ENCODE peak calls at places on chromosome 13, in four cellular contexts. I, P, X and M are unnamed samples.

GRCh38 chr13:97221046-97221445 is 1.1 kb upstream of the MBNL2 start:
- DNase-seq in I (no peak), P (no peak), X (no peak), M (no peak)

GRCh38 chr13:74168263-74168675 is 34.1 kb upstream of the KLF12 start:
- DNase-seq in I (no peak), P (no peak), X (no peak), M (no peak)

GRCh38 chr13:76004411-76004810 is 368.3 kb downstream of the LMO7 start:
- DNase-seq in I (no peak), P (no peak), X (no peak), M (peak; percentile 13)

GRCh38 chr13:43132228-43132627 is 108.8 kb downstream of the DNAJC15 start:
- DNase-seq in I (peak; percentile 94), P (no peak), X (peak; percentile 77), M (peak; percentile 36)

GRCh38 chr13:75368167-75368566 is 113.8 kb downstream of the TBC1D4 start:
- DNase-seq in I (no peak), P (no peak), X (no peak), M (peak; percentile 92)

GRCh38 chr13:30763786-30764440 is 28.6 kb downstream of the ALOX5AP start:
- DNase-seq in I (no peak), P (no peak), X (no peak), M (peak; percentile 39)

GRCh38 chr13:43908156-43909126 is 28.7 kb downstream of the LACC1 start:
- DNase-seq in I (peak; percentile 29), P (no peak), X (no peak), M (peak; percentile 91)

GRCh38 chr13:69910800-69911199 is 196.8 kb upstream of the ATXN8OS start:
- DNase-seq in I (no peak), P (no peak), X (no peak), M (no peak)

GRCh38 chr13:95603887-95604533 is 40.5 kb downstream of the DZIP1 start:
- DNase-seq in I (no peak), P (no peak), X (no peak), M (no peak)

GRCh38 chr13:84651288-84651687 is 769.0 kb upstream of the SLITRK1 start:
- DNase-seq in I (peak; percentile 5), P (no peak), X (no peak), M (peak; percentile 85)

GRCh38 chr13:33634526-33635111 is 183.3 kb upstream of the RFC3 start:
- DNase-seq in I (no peak), P (no peak), X (no peak), M (no peak)

GRCh38 chr13:51621597-51621996 is 37.3 kb downstream of the WDFY2 start:
- DNase-seq in I (no peak), P (no peak), X (no peak), M (no peak)

GRCh38 chr13:79671420-79671819 is 190.5 kb downstream of the NDFIP2 start:
- DNase-seq in I (no peak), P (no peak), X (no peak), M (no peak)

GRCh38 chr13:79549355-79550106 is 68.6 kb downstream of the NDFIP2 start:
- DNase-seq in I (peak; percentile 50), P (no peak), X (no peak), M (peak; percentile 38)

GRCh38 chr13:79686441-79686840 is 205.5 kb downstream of the NDFIP2 start:
- DNase-seq in I (no peak), P (no peak), X (no peak), M (peak; percentile 5)

GRCh38 chr13:74087304-74087703 is 46.9 kb downstream of the KLF12 start:
- DNase-seq in I (no peak), P (no peak), X (no peak), M (no peak)

GRCh38 chr13:44756411-44756810 is 180.3 kb upstream of the TSC22D1 start:
- DNase-seq in I (no peak), P (no peak), X (no peak), M (no peak)

GRCh38 chr13:112350300-112350699 is 25.9 kb upstream of the SPACA7 start:
- DNase-seq in I (no peak), P (no peak), X (no peak), M (no peak)

GRCh38 chr13:67014399-67014798 is 215.7 kb downstream of the PCDH9 start:
- DNase-seq in I (no peak), P (no peak), X (no peak), M (no peak)

GRCh38 chr13:112242777-112243176 is 133.4 kb upstream of the SPACA7 start:
- DNase-seq in I (no peak), P (peak; percentile 14), X (no peak), M (no peak)

GRCh38 chr13:53189162-53189561 is 160.5 kb downstream of the OLFM4 start:
- DNase-seq in I (no peak), P (no peak), X (no peak), M (no peak)

GRCh38 chr13:39313721-39314120 is 275.5 kb downstream of the NHLRC3 start:
- DNase-seq in I (no peak), P (no peak), X (no peak), M (no peak)

GRCh38 chr13:76552373-76552772 is 333.8 kb downstream of the KCTD12 start:
- DNase-seq in I (no peak), P (no peak), X (no peak), M (no peak)

GRCh38 chr13:109715902-109716301 is 70.5 kb downstream of the IRS2 start:
- DNase-seq in I (peak; percentile 69), P (no peak), X (no peak), M (peak; percentile 5)

GRCh38 chr13:42477588-42478190 is 96.3 kb upstream of the TNFSF11 start:
- DNase-seq in I (no peak), P (no peak), X (no peak), M (no peak)

GRCh38 chr13:66312312-66313087 is 917.6 kb downstream of the PCDH9 start:
- DNase-seq in I (no peak), P (no peak), X (no peak), M (peak; percentile 80)

GRCh38 chr13:22451345-22451744 is 729.4 kb upstream of the SGCG start:
- DNase-seq in I (no peak), P (no peak), X (no peak), M (no peak)

GRCh38 chr13:26616126-26616525 is 58.6 kb downstream of the WASF3 start:
- DNase-seq in I (no peak), P (no peak), X (no peak), M (peak; percentile 72)

GRCh38 chr13:31674056-31674455 is 65.3 kb upstream of the RXFP2 start:
- DNase-seq in I (no peak), P (no peak), X (no peak), M (no peak)

GRCh38 chr13:28140433-28141125 is 2.2 kb downstream of the PAN3 start:
- DNase-seq in I (peak; percentile 75), P (no peak), X (no peak), M (peak; percentile 8)

GRCh38 chr13:95787356-95788099 is 110.6 kb downstream of the DNAJC3 start:
- DNase-seq in I (no peak), P (no peak), X (no peak), M (peak; percentile 21)

GRCh38 chr13:65063753-65064152 is 2166.4 kb downstream of the PCDH9 start:
- DNase-seq in I (no peak), P (no peak), X (no peak), M (peak; percentile 72)

GRCh38 chr13:37617162-37617561 is 18.6 kb upstream of the POSTN start:
- DNase-seq in I (peak; percentile 90), P (no peak), X (no peak), M (peak; percentile 80)

GRCh38 chr13:92804346-92804745 is 422.3 kb upstream of the GPC6 start:
- DNase-seq in I (no peak), P (no peak), X (no peak), M (peak; percentile 64)

GRCh38 chr13:112725346-112726017 is 35.6 kb downstream of the ATP11A start:
- DNase-seq in I (no peak), P (no peak), X (peak; percentile 25), M (peak; percentile 62)

GRCh38 chr13:61536443-61536842 is 120.8 kb upstream of the PCDH20 start:
- DNase-seq in I (no peak), P (no peak), X (no peak), M (no peak)

GRCh38 chr13:39942901-39943273 is 287.4 kb downstream of the COG6 start:
- DNase-seq in I (peak; percentile 96), P (peak; percentile 76), X (peak; percentile 87), M (peak; percentile 57)

GRCh38 chr13:97856001-97856675 is 97.3 kb upstream of the IPO5 start:
- DNase-seq in I (peak; percentile 21), P (no peak), X (no peak), M (no peak)

GRCh38 chr13:52599853-52600603 is 42.2 kb upstream of the HNRNPA1L2 start:
- DNase-seq in I (peak; percentile 41), P (peak; percentile 75), X (peak; percentile 67), M (peak; percentile 13)

GRCh38 chr13:104855581-104855980 is 1679.9 kb downstream of the EFNB2 start:
- DNase-seq in I (no peak), P (no peak), X (no peak), M (no peak)
- H3K23ac ChIP-seq in I (no peak overlapping the region), P (no peak overlapping the region), X (no peak overlapping the region), M (no peak overlapping the region)

DNA sequence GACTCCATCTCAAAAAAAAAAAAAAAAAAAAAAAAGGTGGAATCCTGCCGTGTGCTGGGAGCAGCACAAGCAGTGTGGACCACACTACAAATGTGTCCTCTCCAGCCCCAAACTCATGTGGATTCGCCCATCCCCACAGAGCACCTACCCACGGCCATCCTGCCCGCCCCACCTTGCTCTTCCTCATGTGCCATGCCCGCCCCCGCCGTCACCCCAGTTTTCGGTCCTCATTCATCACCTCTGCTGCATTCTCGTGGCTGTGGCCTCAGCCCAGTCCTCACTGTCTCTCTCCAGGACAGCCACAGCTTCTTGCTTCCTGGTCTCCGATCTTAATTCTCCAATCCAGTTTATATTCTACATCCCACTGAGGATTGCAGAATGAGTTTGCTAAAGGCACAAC is 80.0 kb upstream of the TM9SF2 start:
- DNase-seq in I (no peak), P (no peak), X (no peak), M (no peak)
- H3K56ac ChIP-seq in I (no peak overlapping the region), P (no peak overlapping the region), X (no peak overlapping the region), M (no peak overlapping the region)

GRCh38 chr13:113749507-113749906 is 9.5 kb upstream of the TMEM255B start:
- DNase-seq in I (no peak), P (no peak), X (no peak), M (no peak)
- H3K23ac ChIP-seq in I (no peak overlapping the region), P (no peak overlapping the region), X (no peak overlapping the region), M (no peak overlapping the region)

GRCh38 chr13:24112791-24113190 is 47.7 kb upstream of the SPATA13 start:
- DNase-seq in I (no peak), P (no peak), X (no peak), M (peak; percentile 48)
- H3K56ac ChIP-seq in I (no peak overlapping the region), P (no peak overlapping the region), X (no peak overlapping the region), M (no peak overlapping the region)

GRCh38 chr13:102879793-102880499 is 34.1 kb downstream of the ERCC5 start:
- DNase-seq in I (no peak), P (no peak), X (no peak), M (no peak)
- H3K23ac ChIP-seq in I (no peak overlapping the region), P (no peak overlapping the region), X (no peak overlapping the region), M (no peak overlapping the region)

DNA sequence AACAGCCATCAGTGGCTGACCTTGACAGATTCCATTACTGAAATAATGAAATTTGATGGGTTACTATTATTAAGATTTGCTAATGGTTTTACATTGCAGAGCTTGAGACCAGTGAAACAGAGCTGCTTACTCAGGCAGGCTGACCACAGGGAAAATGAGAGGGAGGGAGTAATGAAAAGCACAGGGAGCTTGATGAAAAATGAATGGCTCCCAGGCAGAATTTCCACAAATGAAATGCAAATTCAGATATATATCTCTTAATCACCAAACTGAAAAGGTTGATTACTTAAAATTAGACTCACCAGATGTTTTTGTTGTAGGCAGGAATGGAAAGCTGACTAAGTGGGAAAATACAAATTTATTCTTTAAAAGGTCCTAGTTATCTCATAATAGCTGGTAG is 36.1 kb downstream of the HTR2A start:
- DNase-seq in I (no peak), P (no peak), X (no peak), M (no peak)
- H3K56ac ChIP-seq in I (no peak overlapping the region), P (no peak overlapping the region), X (no peak overlapping the region), M (no peak overlapping the region)

GRCh38 chr13:48667136-48667535 is 13.4 kb downstream of the CYSLTR2 start:
- DNase-seq in I (peak; percentile 28), P (no peak), X (no peak), M (no peak)
- H3K23ac ChIP-seq in I (no peak overlapping the region), P (no peak overlapping the region), X (no peak overlapping the region), M (no peak overlapping the region)